ENCODE peak calls at places on chromosomes 1 and 21, in ten cellular contexts. One of them, this sample, is unnamed.

GRCh38 chr1:234218078-234218477 is 155.2 kb upstream of the COA6 start:
- DNase-seq in BJ: no peak
- DNase-seq in body of pancreas: no peak
- DNase-seq in heart left ventricle: no peak
- DNase-seq in H1: no peak
- DNase-seq in HL-60: no peak
- DNase-seq in fibroblast of the aortic adventitia: no peak
- DNase-seq in PC-3: no peak
- DNase-seq in psoas muscle: no peak
- DNase-seq in thoracic aorta: no peak
- DNase-seq in this sample: no peak

GRCh38 chr1:86409416-86410021 is 13.4 kb upstream of the ODF2L start:
- DNase-seq in BJ: no peak
- DNase-seq in body of pancreas: no peak
- DNase-seq in heart left ventricle: no peak
- DNase-seq in H1: no peak
- DNase-seq in HL-60: no peak
- DNase-seq in fibroblast of the aortic adventitia: no peak
- DNase-seq in PC-3: no peak
- DNase-seq in psoas muscle: no peak
- DNase-seq in thoracic aorta: no peak
- DNase-seq in this sample: no peak

GRCh38 chr1:147541672-147542548 is 609 bp downstream of the BCL9 start:
- DNase-seq in BJ: no peak
- DNase-seq in body of pancreas: peak; percentile 50
- DNase-seq in heart left ventricle: peak; percentile 49
- DNase-seq in H1: peak; percentile 25
- DNase-seq in HL-60: no peak
- DNase-seq in fibroblast of the aortic adventitia: peak; percentile 63
- DNase-seq in PC-3: peak; percentile 41
- DNase-seq in psoas muscle: peak; percentile 65
- DNase-seq in thoracic aorta: peak; percentile 4
- DNase-seq in this sample: no peak

GRCh38 chr1:16422041-16422440 is 15.2 kb downstream of the SPATA21 start:
- DNase-seq in BJ: no peak
- DNase-seq in body of pancreas: no peak
- DNase-seq in heart left ventricle: no peak
- DNase-seq in H1: no peak
- DNase-seq in HL-60: no peak
- DNase-seq in fibroblast of the aortic adventitia: no peak
- DNase-seq in PC-3: no peak
- DNase-seq in psoas muscle: no peak
- DNase-seq in thoracic aorta: no peak
- DNase-seq in this sample: no peak

GRCh38 chr1:54016343-54017282 is 1.4 kb downstream of the LDLRAD1 start:
- DNase-seq in BJ: peak; percentile 4
- DNase-seq in body of pancreas: peak; percentile 14
- DNase-seq in heart left ventricle: no peak
- DNase-seq in H1: no peak
- DNase-seq in HL-60: no peak
- DNase-seq in fibroblast of the aortic adventitia: peak; percentile 15
- DNase-seq in PC-3: peak; percentile 92
- DNase-seq in psoas muscle: no peak
- DNase-seq in thoracic aorta: no peak
- DNase-seq in this sample: peak; percentile 68

GRCh38 chr1:40032240-40032891 is 8.2 kb upstream of the CAP1 start:
- DNase-seq in BJ: no peak
- DNase-seq in body of pancreas: peak; percentile 64
- DNase-seq in heart left ventricle: peak; percentile 41
- DNase-seq in H1: no peak
- DNase-seq in HL-60: peak; percentile 66
- DNase-seq in fibroblast of the aortic adventitia: peak; percentile 86
- DNase-seq in PC-3: peak; percentile 71
- DNase-seq in psoas muscle: peak; percentile 63
- DNase-seq in thoracic aorta: no peak
- DNase-seq in this sample: peak; percentile 42

GRCh38 chr21:34648739-34649297 is 20.0 kb upstream of the CLIC6 start:
- DNase-seq in BJ: no peak
- DNase-seq in body of pancreas: no peak
- DNase-seq in heart left ventricle: no peak
- DNase-seq in H1: no peak
- DNase-seq in HL-60: no peak
- DNase-seq in fibroblast of the aortic adventitia: no peak
- DNase-seq in PC-3: no peak
- DNase-seq in psoas muscle: no peak
- DNase-seq in thoracic aorta: no peak
- DNase-seq in this sample: no peak

GRCh38 chr1:39671793-39672550 is at the start of gene NT5C1A:
- DNase-seq in BJ: no peak
- DNase-seq in body of pancreas: peak; percentile 55
- DNase-seq in heart left ventricle: peak; percentile 53
- DNase-seq in H1: no peak
- DNase-seq in HL-60: no peak
- DNase-seq in fibroblast of the aortic adventitia: no peak
- DNase-seq in PC-3: no peak
- DNase-seq in psoas muscle: peak; percentile 81
- DNase-seq in thoracic aorta: no peak
- DNase-seq in this sample: no peak

GRCh38 chr1:33007190-33008050 is 29.3 kb downstream of the AK2 start:
- DNase-seq in BJ: peak; percentile 43
- DNase-seq in body of pancreas: peak; percentile 62
- DNase-seq in heart left ventricle: peak; percentile 38
- DNase-seq in H1: no peak
- DNase-seq in HL-60: no peak
- DNase-seq in fibroblast of the aortic adventitia: peak; percentile 94
- DNase-seq in PC-3: peak; percentile 93
- DNase-seq in psoas muscle: no peak
- DNase-seq in thoracic aorta: peak; percentile 19
- DNase-seq in this sample: peak; percentile 63

GRCh38 chr1:178941261-178941689 is 70.4 kb upstream of the ANGPTL1 start:
- DNase-seq in BJ: no peak
- DNase-seq in body of pancreas: no peak
- DNase-seq in heart left ventricle: no peak
- DNase-seq in H1: no peak
- DNase-seq in HL-60: peak; percentile 70
- DNase-seq in fibroblast of the aortic adventitia: no peak
- DNase-seq in PC-3: no peak
- DNase-seq in psoas muscle: no peak
- DNase-seq in thoracic aorta: no peak
- DNase-seq in this sample: peak; percentile 10

GRCh38 chr1:26081267-26082019 is 14.0 kb upstream of the TRIM63 start:
- DNase-seq in BJ: no peak
- DNase-seq in body of pancreas: no peak
- DNase-seq in heart left ventricle: peak; percentile 49
- DNase-seq in H1: no peak
- DNase-seq in HL-60: no peak
- DNase-seq in fibroblast of the aortic adventitia: no peak
- DNase-seq in PC-3: no peak
- DNase-seq in psoas muscle: peak; percentile 88
- DNase-seq in thoracic aorta: no peak
- DNase-seq in this sample: no peak

GRCh38 chr21:14591882-14592281 is 45.8 kb upstream of the SAMSN1 start:
- DNase-seq in BJ: no peak
- DNase-seq in body of pancreas: peak; percentile 66
- DNase-seq in heart left ventricle: peak; percentile 10
- DNase-seq in H1: no peak
- DNase-seq in HL-60: peak; percentile 93
- DNase-seq in fibroblast of the aortic adventitia: peak; percentile 88
- DNase-seq in PC-3: peak; percentile 26
- DNase-seq in psoas muscle: peak; percentile 45
- DNase-seq in thoracic aorta: no peak
- DNase-seq in this sample: peak; percentile 41

GRCh38 chr1:26318338-26319064 is 743 bp downstream of the CD52 start:
- DNase-seq in BJ: no peak
- DNase-seq in body of pancreas: peak; percentile 60
- DNase-seq in heart left ventricle: no peak
- DNase-seq in H1: no peak
- DNase-seq in HL-60: no peak
- DNase-seq in fibroblast of the aortic adventitia: no peak
- DNase-seq in PC-3: no peak
- DNase-seq in psoas muscle: no peak
- DNase-seq in thoracic aorta: no peak
- DNase-seq in this sample: peak; percentile 47

GRCh38 chr1:966135-966602 is at the start of gene PLEKHN1:
- DNase-seq in BJ: no peak
- DNase-seq in body of pancreas: peak; percentile 35
- DNase-seq in heart left ventricle: no peak
- DNase-seq in H1: no peak
- DNase-seq in HL-60: no peak
- DNase-seq in fibroblast of the aortic adventitia: no peak
- DNase-seq in PC-3: peak; percentile 80
- DNase-seq in psoas muscle: peak; percentile 53
- DNase-seq in thoracic aorta: no peak
- DNase-seq in this sample: no peak

GRCh38 chr1:101098327-101098726 is 72.7 kb upstream of the DPH5 start:
- DNase-seq in BJ: no peak
- DNase-seq in body of pancreas: no peak
- DNase-seq in heart left ventricle: no peak
- DNase-seq in H1: no peak
- DNase-seq in HL-60: no peak
- DNase-seq in fibroblast of the aortic adventitia: no peak
- DNase-seq in PC-3: no peak
- DNase-seq in psoas muscle: no peak
- DNase-seq in thoracic aorta: no peak
- DNase-seq in this sample: no peak

GRCh38 chr1:153277852-153278251 is 18.4 kb downstream of the LORICRIN start:
- DNase-seq in BJ: no peak
- DNase-seq in body of pancreas: peak; percentile 23
- DNase-seq in heart left ventricle: no peak
- DNase-seq in H1: no peak
- DNase-seq in HL-60: peak; percentile 36
- DNase-seq in fibroblast of the aortic adventitia: no peak
- DNase-seq in PC-3: peak; percentile 75
- DNase-seq in psoas muscle: no peak
- DNase-seq in thoracic aorta: no peak
- DNase-seq in this sample: no peak

GRCh38 chr1:31413405-31414005 is 492 bp downstream of the SERINC2 start:
- DNase-seq in BJ: no peak
- DNase-seq in body of pancreas: peak; percentile 74
- DNase-seq in heart left ventricle: peak; percentile 75
- DNase-seq in H1: no peak
- DNase-seq in HL-60: peak; percentile 41
- DNase-seq in fibroblast of the aortic adventitia: peak; percentile 23
- DNase-seq in PC-3: peak; percentile 74
- DNase-seq in psoas muscle: peak; percentile 95
- DNase-seq in thoracic aorta: peak; percentile 29
- DNase-seq in this sample: peak; percentile 61

GRCh38 chr1:221098462-221099406 is 219.5 kb downstream of the HLX start:
- DNase-seq in BJ: no peak
- DNase-seq in body of pancreas: peak; percentile 20
- DNase-seq in heart left ventricle: no peak
- DNase-seq in H1: no peak
- DNase-seq in HL-60: peak; percentile 63
- DNase-seq in fibroblast of the aortic adventitia: peak; percentile 70
- DNase-seq in PC-3: peak; percentile 69
- DNase-seq in psoas muscle: no peak
- DNase-seq in thoracic aorta: no peak
- DNase-seq in this sample: no peak

GRCh38 chr1:205630241-205630640 is 1.6 kb downstream of the ELK4 start:
- DNase-seq in BJ: peak; percentile 31
- DNase-seq in body of pancreas: no peak
- DNase-seq in heart left ventricle: no peak
- DNase-seq in H1: no peak
- DNase-seq in HL-60: no peak
- DNase-seq in fibroblast of the aortic adventitia: peak; percentile 49
- DNase-seq in PC-3: peak; percentile 35
- DNase-seq in psoas muscle: no peak
- DNase-seq in thoracic aorta: no peak
- DNase-seq in this sample: no peak

GRCh38 chr1:28246427-28246832 is 10.5 kb downstream of the ATP5IF1 start:
- DNase-seq in BJ: no peak
- DNase-seq in body of pancreas: peak; percentile 68
- DNase-seq in heart left ventricle: no peak
- DNase-seq in H1: no peak
- DNase-seq in HL-60: peak; percentile 77
- DNase-seq in fibroblast of the aortic adventitia: no peak
- DNase-seq in PC-3: peak; percentile 90
- DNase-seq in psoas muscle: no peak
- DNase-seq in thoracic aorta: no peak
- DNase-seq in this sample: no peak
- H3K4me3 ChIP-seq in BJ: peak overlapping the region; percentile 42
- H3K4me3 ChIP-seq in body of pancreas: peak overlapping the region; percentile 32
- H3K4me3 ChIP-seq in heart left ventricle: peak overlapping the region; percentile 52
- H3K4me3 ChIP-seq in H1: no peak overlapping the region
- H3K4me3 ChIP-seq in HL-60: peak overlapping the region; percentile 53
- H3K4me3 ChIP-seq in fibroblast of the aortic adventitia: peak overlapping the region; percentile 61
- H3K4me3 ChIP-seq in PC-3: peak overlapping the region; percentile 69
- H3K4me3 ChIP-seq in psoas muscle: peak overlapping the region; percentile 70
- H3K4me3 ChIP-seq in thoracic aorta: peak overlapping the region; percentile 98
- H3K4me3 ChIP-seq in this sample: peak overlapping the region; percentile 59

DNA sequence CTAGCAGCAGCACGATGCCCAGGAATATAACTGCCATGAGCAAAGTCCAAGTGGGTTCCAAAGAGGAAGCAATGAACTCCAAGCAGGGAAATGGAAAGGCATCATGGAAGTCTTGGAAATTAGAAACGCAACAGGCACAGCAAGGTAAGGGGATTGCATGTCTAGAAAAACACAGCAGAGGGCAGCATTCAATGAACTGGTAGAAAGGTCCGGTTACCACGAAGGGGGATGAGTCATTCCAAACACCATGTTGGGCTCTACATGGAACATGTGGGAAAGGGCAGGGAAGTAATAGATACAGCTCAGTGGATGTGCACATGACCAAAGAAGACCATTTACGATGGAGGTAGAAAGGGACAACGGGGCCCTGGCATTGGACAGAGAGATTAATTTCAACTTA is 36.4 kb downstream of the RXRG start:
- DNase-seq in BJ: no peak
- DNase-seq in body of pancreas: peak; percentile 48
- DNase-seq in heart left ventricle: peak; percentile 42
- DNase-seq in H1: no peak
- DNase-seq in HL-60: peak; percentile 30
- DNase-seq in fibroblast of the aortic adventitia: peak; percentile 49
- DNase-seq in PC-3: peak; percentile 71
- DNase-seq in psoas muscle: no peak
- DNase-seq in thoracic aorta: no peak
- DNase-seq in this sample: peak; percentile 49
- TF ChIP-seq CTCF in BJ: peak; percentile 35
- TF ChIP-seq CTCF in body of pancreas: no peak
- TF ChIP-seq CTCF in heart left ventricle: peak; percentile 44
- TF ChIP-seq CTCF in H1: peak; percentile 65
- TF ChIP-seq CTCF in HL-60: peak; percentile 13
- TF ChIP-seq CTCF in fibroblast of the aortic adventitia: peak; percentile 27
- TF ChIP-seq CTCF in PC-3: peak; percentile 73
- TF ChIP-seq CTCF in psoas muscle: peak; percentile 52
- TF ChIP-seq CTCF in thoracic aorta: peak; percentile 22
- TF ChIP-seq CTCF in this sample: no peak

GRCh38 chr1:187306671-187307415 is 478.1 kb downstream of the PLA2G4A start:
- DNase-seq in BJ: no peak
- DNase-seq in body of pancreas: no peak
- DNase-seq in heart left ventricle: no peak
- DNase-seq in H1: no peak
- DNase-seq in HL-60: no peak
- DNase-seq in fibroblast of the aortic adventitia: no peak
- DNase-seq in PC-3: peak; percentile 68
- DNase-seq in psoas muscle: no peak
- DNase-seq in thoracic aorta: no peak
- DNase-seq in this sample: no peak
- H3K4me3 ChIP-seq in BJ: no peak overlapping the region
- H3K4me3 ChIP-seq in body of pancreas: no peak overlapping the region
- H3K4me3 ChIP-seq in heart left ventricle: no peak overlapping the region
- H3K4me3 ChIP-seq in H1: no peak overlapping the region
- H3K4me3 ChIP-seq in HL-60: no peak overlapping the region
- H3K4me3 ChIP-seq in fibroblast of the aortic adventitia: no peak overlapping the region
- H3K4me3 ChIP-seq in PC-3: peak overlapping the region; percentile 51
- H3K4me3 ChIP-seq in psoas muscle: no peak overlapping the region
- H3K4me3 ChIP-seq in thoracic aorta: no peak overlapping the region
- H3K4me3 ChIP-seq in this sample: no peak overlapping the region

GRCh38 chr1:156336242-156336641 is 1.9 kb downstream of the CCT3 start:
- DNase-seq in BJ: no peak
- DNase-seq in body of pancreas: no peak
- DNase-seq in heart left ventricle: no peak
- DNase-seq in H1: no peak
- DNase-seq in HL-60: peak; percentile 21
- DNase-seq in fibroblast of the aortic adventitia: no peak
- DNase-seq in PC-3: peak; percentile 31
- DNase-seq in psoas muscle: no peak
- DNase-seq in thoracic aorta: no peak
- DNase-seq in this sample: no peak
- TF ChIP-seq CTCF in BJ: peak; percentile 15
- TF ChIP-seq CTCF in body of pancreas: no peak
- TF ChIP-seq CTCF in heart left ventricle: no peak
- TF ChIP-seq CTCF in H1: peak; percentile 1
- TF ChIP-seq CTCF in HL-60: peak; percentile 2
- TF ChIP-seq CTCF in fibroblast of the aortic adventitia: no peak
- TF ChIP-seq CTCF in PC-3: peak; percentile 78
- TF ChIP-seq CTCF in psoas muscle: no peak
- TF ChIP-seq CTCF in thoracic aorta: no peak
- TF ChIP-seq CTCF in this sample: no peak

This sample was measured in lower leg skin.